ENCODE peak calls at places on chromosomes 12 and 14, in seven cellular contexts. F is HT-29; E is Daoy; W is cardiac fibroblast; U is fibroblast of the conjunctiva; O is CD4-positive, alpha-beta T cell; Q is small intestine. K is an unnamed sample.

GRCh38 chr12:6956332-6956727 is 5.2 kb downstream of the PTPN6 start:
- DNase-seq in W (no peak), O (no peak), U (no peak), E (no peak), F (no peak), Q (no peak), K (no peak)

GRCh38 chr14:98900236-98900635 is 371.8 kb downstream of the BCL11B start:
- DNase-seq in Q (no peak), F (no peak), W (no peak), E (no peak), U (no peak), O (no peak), K (no peak)

GRCh38 chr12:27766587-27766986 is 13.4 kb upstream of the KLHL42 start:
- DNase-seq in F (no peak), W (no peak), Q (no peak), U (no peak), E (no peak), O (no peak), K (no peak)

GRCh38 chr14:102164241-102164641 is 24.5 kb downstream of the WDR20 start:
- DNase-seq in O (no peak), F (no peak), Q (peak), U (no peak), E (peak), W (peak), K (no peak)

GRCh38 chr12:9068600-9068999 is 47.1 kb downstream of the A2M start:
- DNase-seq in E (no peak), W (no peak), Q (no peak), F (no peak), O (no peak), U (no peak), K (no peak)

GRCh38 chr14:93012516-93013367 is 89.8 kb downstream of the CHGA start:
- DNase-seq in U (no peak), W (peak), E (no peak), Q (peak), F (no peak), O (no peak), K (no peak)

GRCh38 chr12:68980476-68981212 is 47.7 kb upstream of the CPM start:
- DNase-seq in U (no peak), O (no peak), F (no peak), Q (no peak), E (peak), W (peak), K (no peak)

GRCh38 chr12:50685641-50686040 is 78.3 kb upstream of the ATF1 start:
- DNase-seq in F (no peak), E (no peak), O (no peak), W (no peak), U (no peak), Q (no peak), K (no peak)

GRCh38 chr14:69481815-69482568 is 2.5 kb upstream of the PLEKHD1 start:
- DNase-seq in W (no peak), O (no peak), E (no peak), U (no peak), F (no peak), Q (no peak), K (no peak)

K was measured in LNCaP clone FGC.